ENCODE peak calls at places on chromosomes 11 and 22, in ten cellular contexts. W is HT-29; Y is AML-193; H is renal cortical epithelial cell; M is HFFc6; F is left cardiac atrium; P is SJSA1; S is GM03348; T is activated T-cell treated with anti-CD3 and anti-CD28 coated beads, Interleukin-2, amount 50 U/mL, for 1 hour; G is AG20443. A is an unnamed sample.

GRCh38 chr11:75558939-75559843 is 2.9 kb upstream of the SERPINH1 start:
- DNase-seq in W (no peak), Y (no peak), H (peak), M (peak), F (peak), P (no peak), S (peak), T (no peak), G (peak), A (peak)

GRCh38 chr22:31504282-31504681 is 7.9 kb downstream of the SFI1 start:
- DNase-seq in W (no peak), Y (no peak), H (peak), M (peak), F (no peak), P (no peak), S (peak), T (no peak), G (peak), A (no peak)

GRCh38 chr11:132125855-132126841 is 755.7 kb downstream of the NTM start:
- DNase-seq in W (no peak), Y (no peak), H (no peak), M (no peak), F (no peak), P (no peak), S (peak), T (no peak), G (peak), A (no peak)

GRCh38 chr11:120066738-120067303 is 71.1 kb downstream of the TRIM29 start:
- DNase-seq in W (no peak), Y (no peak), H (no peak), M (no peak), F (no peak), P (no peak), S (no peak), T (no peak), G (no peak), A (no peak)

GRCh38 chr11:106828576-106828975 is 189.7 kb downstream of the GUCY1A2 start:
- DNase-seq in W (no peak), Y (no peak), H (no peak), M (no peak), F (no peak), P (no peak), S (no peak), T (no peak), G (no peak), A (no peak)

GRCh38 chr22:41638748-41639147 is 17.7 kb downstream of the XRCC6 start:
- DNase-seq in W (no peak), Y (no peak), H (no peak), M (no peak), F (no peak), P (no peak), S (no peak), T (no peak), G (no peak), A (no peak)

GRCh38 chr11:40227730-40228129 is 1231.7 kb downstream of the LRRC4C start:
- DNase-seq in W (no peak), Y (no peak), H (peak), M (no peak), F (no peak), P (no peak), S (no peak), T (no peak), G (no peak), A (no peak)

GRCh38 chr11:114782650-114783310 is 104.5 kb downstream of the NXPE2 start:
- DNase-seq in W (no peak), Y (no peak), H (no peak), M (no peak), F (no peak), P (no peak), S (no peak), T (no peak), G (no peak), A (no peak)

GRCh38 chr11:64070301-64070656 is 34.5 kb downstream of the FLRT1 start:
- DNase-seq in W (no peak), Y (no peak), H (no peak), M (no peak), F (no peak), P (no peak), S (no peak), T (no peak), G (no peak), A (no peak)

GRCh38 chr22:46352691-46353386 is 17.3 kb downstream of the TRMU start:
- DNase-seq in W (peak), Y (no peak), H (peak), M (no peak), F (peak), P (no peak), S (no peak), T (no peak), G (no peak), A (no peak)

A was measured in erythroblast.